ENCODE peak calls at places on chromosome 5, in five cellular contexts. One of them, this sample, is unnamed.

GRCh38 chr5:62718368-62718767 is 139.7 kb downstream of the LRRC70 start:
- DNase-seq in endothelial cell: no peak
- DNase-seq in activated T-cell treated with anti-CD3 and anti-CD28 coated beads for 4 hours: no peak
- DNase-seq in activated CD4-positive, alpha-beta T cell treated with anti-CD3 and anti-CD28 coated beads, Interleukin-2, amount 50 U/mL, for 24 hours: no peak
- DNase-seq in brain microvascular endothelial cell: no peak
- DNase-seq in this sample: no peak

GRCh38 chr5:80863708-80864107 is 96.5 kb upstream of the RASGRF2 start:
- DNase-seq in activated T-cell treated with anti-CD3 and anti-CD28 coated beads for 4 hours: no peak
- DNase-seq in activated CD4-positive, alpha-beta T cell treated with anti-CD3 and anti-CD28 coated beads, Interleukin-2, amount 50 U/mL, for 24 hours: no peak
- DNase-seq in brain microvascular endothelial cell: no peak
- DNase-seq in endothelial cell: no peak
- DNase-seq in this sample: no peak

GRCh38 chr5:15521349-15521937 is 21.5 kb downstream of the FBXL7 start:
- DNase-seq in endothelial cell: no peak
- DNase-seq in activated CD4-positive, alpha-beta T cell treated with anti-CD3 and anti-CD28 coated beads, Interleukin-2, amount 50 U/mL, for 24 hours: no peak
- DNase-seq in brain microvascular endothelial cell: peak
- DNase-seq in activated T-cell treated with anti-CD3 and anti-CD28 coated beads for 4 hours: no peak
- DNase-seq in this sample: no peak

GRCh38 chr5:3801967-3802366 is 206.3 kb downstream of the IRX1 start:
- DNase-seq in brain microvascular endothelial cell: no peak
- DNase-seq in endothelial cell: no peak
- DNase-seq in activated CD4-positive, alpha-beta T cell treated with anti-CD3 and anti-CD28 coated beads, Interleukin-2, amount 50 U/mL, for 24 hours: no peak
- DNase-seq in activated T-cell treated with anti-CD3 and anti-CD28 coated beads for 4 hours: no peak
- DNase-seq in this sample: no peak

GRCh38 chr5:76542887-76543690 is 80.1 kb downstream of the F2RL2 start:
- DNase-seq in brain microvascular endothelial cell: no peak
- DNase-seq in endothelial cell: no peak
- DNase-seq in activated CD4-positive, alpha-beta T cell treated with anti-CD3 and anti-CD28 coated beads, Interleukin-2, amount 50 U/mL, for 24 hours: peak
- DNase-seq in activated T-cell treated with anti-CD3 and anti-CD28 coated beads for 4 hours: peak
- DNase-seq in this sample: no peak

GRCh38 chr5:145976431-145977155 is 40.2 kb downstream of the SH3RF2 start:
- DNase-seq in brain microvascular endothelial cell: peak
- DNase-seq in activated T-cell treated with anti-CD3 and anti-CD28 coated beads for 4 hours: no peak
- DNase-seq in endothelial cell: no peak
- DNase-seq in activated CD4-positive, alpha-beta T cell treated with anti-CD3 and anti-CD28 coated beads, Interleukin-2, amount 50 U/mL, for 24 hours: no peak
- DNase-seq in this sample: no peak

GRCh38 chr5:77957931-77958476 is 181.9 kb upstream of the TBCA start:
- DNase-seq in activated T-cell treated with anti-CD3 and anti-CD28 coated beads for 4 hours: no peak
- DNase-seq in activated CD4-positive, alpha-beta T cell treated with anti-CD3 and anti-CD28 coated beads, Interleukin-2, amount 50 U/mL, for 24 hours: no peak
- DNase-seq in endothelial cell: peak
- DNase-seq in brain microvascular endothelial cell: no peak
- DNase-seq in this sample: no peak

GRCh38 chr5:4862500-4862899 is 277.6 kb upstream of the ADAMTS16 start:
- DNase-seq in activated T-cell treated with anti-CD3 and anti-CD28 coated beads for 4 hours: no peak
- DNase-seq in brain microvascular endothelial cell: peak
- DNase-seq in activated CD4-positive, alpha-beta T cell treated with anti-CD3 and anti-CD28 coated beads, Interleukin-2, amount 50 U/mL, for 24 hours: no peak
- DNase-seq in endothelial cell: no peak
- DNase-seq in this sample: no peak

This sample was measured in type B pancreatic cell.